ENCODE peak calls at places on chromosomes 4 and X, in seven cellular contexts. One of them, this sample, is unnamed.

GRCh38 chr4:2264481-2265041 is 2.7 kb upstream of the MXD4 start:
- DNase-seq in cardiac muscle cell: no peak
- DNase-seq in left lung: no peak
- DNase-seq in psoas muscle: peak; percentile 56
- DNase-seq in bronchial epithelial cell: no peak
- DNase-seq in PC-3: no peak
- DNase-seq in fibroblast of lung: no peak
- DNase-seq in this sample: no peak

GRCh38 chr4:145301386-145302080 is 121.1 kb upstream of the OTUD4 start:
- DNase-seq in fibroblast of lung: no peak
- DNase-seq in PC-3: peak; percentile 74
- DNase-seq in bronchial epithelial cell: peak; percentile 83
- DNase-seq in psoas muscle: no peak
- DNase-seq in left lung: no peak
- DNase-seq in cardiac muscle cell: no peak
- DNase-seq in this sample: no peak

GRCh38 chrX:31199051-31199769 is 127.4 kb upstream of the FTHL17 start:
- DNase-seq in cardiac muscle cell: no peak
- DNase-seq in PC-3: no peak
- DNase-seq in fibroblast of lung: peak; percentile 13
- DNase-seq in left lung: no peak
- DNase-seq in psoas muscle: no peak
- DNase-seq in bronchial epithelial cell: no peak
- DNase-seq in this sample: no peak

GRCh38 chr4:169909897-169910296 is 116.3 kb downstream of the MFAP3L start:
- DNase-seq in cardiac muscle cell: no peak
- DNase-seq in fibroblast of lung: no peak
- DNase-seq in bronchial epithelial cell: no peak
- DNase-seq in left lung: no peak
- DNase-seq in psoas muscle: no peak
- DNase-seq in PC-3: no peak
- DNase-seq in this sample: no peak

GRCh38 chrX:123869488-123869887 is 9.6 kb downstream of the XIAP start:
- DNase-seq in cardiac muscle cell: no peak
- DNase-seq in PC-3: peak; percentile 54
- DNase-seq in psoas muscle: no peak
- DNase-seq in bronchial epithelial cell: peak; percentile 48
- DNase-seq in left lung: no peak
- DNase-seq in fibroblast of lung: peak; percentile 44
- DNase-seq in this sample: no peak

GRCh38 chr4:119671205-119671604 is 42.6 kb upstream of the PDE5A start:
- DNase-seq in fibroblast of lung: no peak
- DNase-seq in cardiac muscle cell: no peak
- DNase-seq in bronchial epithelial cell: no peak
- DNase-seq in left lung: no peak
- DNase-seq in PC-3: no peak
- DNase-seq in psoas muscle: no peak
- DNase-seq in this sample: no peak

GRCh38 chrX:1912193-1912592 is 297.3 kb downstream of the ASMT start:
- DNase-seq in bronchial epithelial cell: no peak
- DNase-seq in PC-3: no peak
- DNase-seq in cardiac muscle cell: no peak
- DNase-seq in fibroblast of lung: no peak
- DNase-seq in psoas muscle: no peak
- DNase-seq in left lung: no peak
- DNase-seq in this sample: no peak

GRCh38 chrX:40057405-40057804 is 40.4 kb downstream of the BCOR start:
- DNase-seq in cardiac muscle cell: no peak
- DNase-seq in PC-3: no peak
- DNase-seq in bronchial epithelial cell: no peak
- DNase-seq in left lung: no peak
- DNase-seq in fibroblast of lung: no peak
- DNase-seq in psoas muscle: no peak
- DNase-seq in this sample: no peak

GRCh38 chr4:11748169-11748872 is 319.6 kb upstream of the HS3ST1 start:
- DNase-seq in PC-3: peak; percentile 76
- DNase-seq in fibroblast of lung: peak; percentile 94
- DNase-seq in psoas muscle: no peak
- DNase-seq in left lung: no peak
- DNase-seq in bronchial epithelial cell: peak; percentile 80
- DNase-seq in cardiac muscle cell: no peak
- DNase-seq in this sample: no peak

GRCh38 chr4:112889199-112889598 is 160.3 kb upstream of the ANK2 start:
- DNase-seq in left lung: no peak
- DNase-seq in fibroblast of lung: no peak
- DNase-seq in bronchial epithelial cell: no peak
- DNase-seq in cardiac muscle cell: no peak
- DNase-seq in psoas muscle: no peak
- DNase-seq in PC-3: no peak
- DNase-seq in this sample: no peak

GRCh38 chr4:69749771-69750170 is 10.6 kb downstream of the SULT1B1 start:
- DNase-seq in bronchial epithelial cell: peak; percentile 75
- DNase-seq in left lung: no peak
- DNase-seq in PC-3: peak; percentile 58
- DNase-seq in fibroblast of lung: peak; percentile 43
- DNase-seq in psoas muscle: no peak
- DNase-seq in cardiac muscle cell: no peak
- DNase-seq in this sample: no peak

GRCh38 chr4:85955614-85956295 is 404.1 kb downstream of the MAPK10 start:
- DNase-seq in bronchial epithelial cell: no peak
- DNase-seq in PC-3: peak; percentile 44
- DNase-seq in cardiac muscle cell: no peak
- DNase-seq in left lung: no peak
- DNase-seq in fibroblast of lung: no peak
- DNase-seq in psoas muscle: no peak
- DNase-seq in this sample: no peak

GRCh38 chr4:77927991-77928925 is 65.6 kb downstream of the MRPL1 start:
- DNase-seq in fibroblast of lung: peak; percentile 76
- DNase-seq in left lung: no peak
- DNase-seq in bronchial epithelial cell: peak; percentile 96
- DNase-seq in cardiac muscle cell: no peak
- DNase-seq in PC-3: peak; percentile 32
- DNase-seq in psoas muscle: no peak
- DNase-seq in this sample: no peak

GRCh38 chr4:84501197-84501492 is 2.1 kb upstream of the NKX6-1 start:
- DNase-seq in left lung: no peak
- DNase-seq in psoas muscle: no peak
- DNase-seq in bronchial epithelial cell: no peak
- DNase-seq in fibroblast of lung: no peak
- DNase-seq in cardiac muscle cell: no peak
- DNase-seq in PC-3: no peak
- DNase-seq in this sample: no peak

GRCh38 chr4:84497835-84498202 is 1.3 kb downstream of the NKX6-1 start:
- DNase-seq in bronchial epithelial cell: no peak
- DNase-seq in PC-3: no peak
- DNase-seq in cardiac muscle cell: no peak
- DNase-seq in fibroblast of lung: no peak
- DNase-seq in psoas muscle: no peak
- DNase-seq in left lung: no peak
- DNase-seq in this sample: no peak

GRCh38 chr4:84498203-84499026 is 677 bp downstream of the NKX6-1 start:
- DNase-seq in psoas muscle: no peak
- DNase-seq in bronchial epithelial cell: no peak
- DNase-seq in PC-3: peak; percentile 36
- DNase-seq in cardiac muscle cell: peak; percentile 49
- DNase-seq in fibroblast of lung: peak; percentile 32
- DNase-seq in left lung: no peak
- DNase-seq in this sample: no peak

GRCh38 chr4:84500386-84501196 is 1.5 kb upstream of the NKX6-1 start:
- DNase-seq in psoas muscle: no peak
- DNase-seq in PC-3: no peak
- DNase-seq in fibroblast of lung: no peak
- DNase-seq in left lung: no peak
- DNase-seq in bronchial epithelial cell: no peak
- DNase-seq in cardiac muscle cell: no peak
- DNase-seq in this sample: no peak

DNA sequence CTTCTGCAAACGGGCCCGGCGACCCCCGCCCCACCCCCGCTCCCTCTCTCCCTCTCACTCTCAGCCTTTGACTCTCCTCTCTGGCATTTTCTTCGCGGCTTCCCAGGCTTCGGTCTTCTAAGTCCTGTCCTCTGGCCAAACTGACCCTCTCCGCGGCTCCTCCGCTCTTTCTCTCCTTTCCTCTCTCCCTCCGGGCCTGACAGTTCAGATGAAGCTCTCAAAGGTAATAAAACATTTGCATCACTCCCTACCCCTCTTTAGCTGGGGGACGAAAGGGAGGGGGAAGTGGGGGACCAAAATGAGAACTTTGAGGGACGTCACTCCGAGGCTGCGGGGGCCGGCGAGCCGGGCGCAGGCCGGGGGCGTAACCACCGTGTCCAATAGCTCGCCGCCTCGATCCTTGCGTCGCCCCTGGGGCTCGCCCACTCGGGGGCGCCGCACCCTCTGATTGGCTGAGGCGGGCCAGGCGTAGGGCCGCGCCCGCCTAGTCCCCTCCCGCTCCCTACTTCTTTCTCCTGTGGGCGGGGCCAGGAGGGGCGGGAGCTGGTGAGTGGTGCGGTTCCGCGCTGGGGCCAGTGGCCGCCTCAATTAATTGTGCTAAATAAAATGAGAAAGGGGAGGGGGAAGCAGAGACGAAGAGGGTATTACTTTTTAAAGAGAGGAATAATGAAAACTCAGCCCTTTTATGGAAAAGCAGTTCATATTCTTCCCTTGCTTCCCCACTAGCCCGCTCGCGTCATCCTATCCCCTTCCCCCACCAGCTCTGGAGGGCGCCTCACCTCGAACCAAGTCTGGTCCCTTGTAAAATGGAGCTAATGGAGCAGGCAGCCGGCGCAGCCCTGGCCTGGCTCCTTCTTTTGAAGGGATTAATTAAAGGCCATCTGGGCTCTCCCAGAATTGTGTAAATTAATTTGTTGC is at the start of gene NKX6-1:
- DNase-seq in bronchial epithelial cell: peak; percentile 15
- DNase-seq in left lung: no peak
- DNase-seq in fibroblast of lung: peak; percentile 55
- DNase-seq in cardiac muscle cell: peak; percentile 92
- DNase-seq in PC-3: peak; percentile 91
- DNase-seq in psoas muscle: peak; percentile 73
- DNase-seq in this sample: peak; percentile 85
- H3K27me3 ChIP-seq in bronchial epithelial cell: peaks cover 79% of the 10 kb centered on the region
- H3K27me3 ChIP-seq in left lung: peaks cover 100% of the 10 kb centered on the region
- H3K27me3 ChIP-seq in fibroblast of lung: peaks cover 63% of the 10 kb centered on the region
- H3K27me3 ChIP-seq in cardiac muscle cell: peaks cover 100% of the 10 kb centered on the region
- H3K27me3 ChIP-seq in PC-3: no peaks in the 10 kb centered on the region
- H3K27me3 ChIP-seq in psoas muscle: peaks cover 4% of the 10 kb centered on the region
- H3K27me3 ChIP-seq in this sample: peaks cover 2% of the 10 kb centered on the region

GRCh38 chrX:66632986-66633385 is 5.9 kb downstream of the EDA2R start:
- DNase-seq in cardiac muscle cell: no peak
- DNase-seq in PC-3: no peak
- DNase-seq in left lung: no peak
- DNase-seq in fibroblast of lung: peak; percentile 18
- DNase-seq in bronchial epithelial cell: peak; percentile 35
- DNase-seq in psoas muscle: no peak
- DNase-seq in this sample: no peak

GRCh38 chrX:66635360-66635759 is 3.5 kb downstream of the EDA2R start:
- DNase-seq in fibroblast of lung: peak; percentile 45
- DNase-seq in psoas muscle: no peak
- DNase-seq in left lung: no peak
- DNase-seq in cardiac muscle cell: no peak
- DNase-seq in bronchial epithelial cell: peak; percentile 72
- DNase-seq in PC-3: no peak
- DNase-seq in this sample: no peak

GRCh38 chrX:66633541-66633940 is 5.3 kb downstream of the EDA2R start:
- DNase-seq in bronchial epithelial cell: peak; percentile 78
- DNase-seq in psoas muscle: no peak
- DNase-seq in PC-3: no peak
- DNase-seq in fibroblast of lung: peak; percentile 51
- DNase-seq in left lung: no peak
- DNase-seq in cardiac muscle cell: no peak
- DNase-seq in this sample: no peak

GRCh38 chrX:66634272-66634671 is 4.6 kb downstream of the EDA2R start:
- DNase-seq in psoas muscle: no peak
- DNase-seq in fibroblast of lung: no peak
- DNase-seq in PC-3: no peak
- DNase-seq in left lung: no peak
- DNase-seq in cardiac muscle cell: no peak
- DNase-seq in bronchial epithelial cell: no peak
- DNase-seq in this sample: no peak

DNA sequence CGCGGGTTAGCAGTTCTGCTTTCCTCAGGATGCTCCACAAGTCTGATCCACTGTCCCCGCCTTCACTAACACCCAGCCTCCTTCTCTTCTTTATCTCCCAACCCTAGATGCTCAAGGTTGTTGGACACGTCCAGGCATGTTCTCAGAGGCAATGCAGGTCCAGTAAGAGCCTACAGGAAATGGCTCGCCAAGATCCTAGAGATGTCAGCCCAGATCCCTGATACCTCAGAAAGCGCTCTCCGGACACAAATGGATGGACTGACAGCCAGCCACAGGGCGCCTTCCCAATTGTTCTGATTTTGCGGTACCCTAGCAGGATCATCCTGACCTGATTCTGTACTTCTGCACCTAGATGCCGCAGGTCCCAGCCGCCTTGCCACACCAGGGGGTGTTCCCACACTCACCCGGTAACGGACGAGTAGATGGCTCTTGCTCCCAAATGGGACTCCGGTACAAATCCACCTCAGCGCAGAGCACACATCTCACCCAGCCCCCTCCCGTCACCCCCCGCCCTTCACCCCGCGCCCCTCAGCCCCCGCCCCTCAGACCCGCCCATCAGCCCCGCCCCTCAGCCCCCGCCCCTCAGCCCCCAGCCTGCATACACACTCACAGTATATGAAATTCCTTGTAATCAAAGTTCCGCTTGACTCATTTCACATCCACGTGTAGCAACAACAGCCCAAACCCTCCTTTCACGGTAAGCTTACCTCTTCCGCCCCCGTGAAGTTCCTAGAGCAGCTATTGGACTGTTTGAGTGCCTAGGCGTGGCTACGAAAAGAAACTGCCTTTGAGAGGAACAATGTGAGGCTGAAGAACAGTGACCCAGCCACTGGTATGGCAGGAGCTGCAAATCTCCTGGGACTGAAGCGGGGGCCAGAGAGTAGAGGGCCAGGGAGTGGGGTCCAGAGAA is at the start of gene EDA2R:
- DNase-seq in cardiac muscle cell: peak; percentile 74
- DNase-seq in PC-3: no peak
- DNase-seq in bronchial epithelial cell: peak; percentile 88
- DNase-seq in left lung: peak; percentile 42
- DNase-seq in psoas muscle: no peak
- DNase-seq in fibroblast of lung: peak; percentile 48
- DNase-seq in this sample: peak; percentile 57
- H3K4me3 ChIP-seq in cardiac muscle cell: peak within 1 kb of the TSS; percentile 39
- H3K4me3 ChIP-seq in PC-3: no peak within 1 kb of the TSS
- H3K4me3 ChIP-seq in bronchial epithelial cell: peak within 1 kb of the TSS; percentile 45
- H3K4me3 ChIP-seq in left lung: peak within 1 kb of the TSS; percentile 15
- H3K4me3 ChIP-seq in psoas muscle: peak within 1 kb of the TSS; percentile 39
- H3K4me3 ChIP-seq in fibroblast of lung: peak within 1 kb of the TSS; percentile 64
- H3K4me3 ChIP-seq in this sample: peak within 1 kb of the TSS; percentile 31

GRCh38 chrX:146448791-146449190 is 360.8 kb upstream of the CXorf51B start:
- DNase-seq in fibroblast of lung: no peak
- DNase-seq in bronchial epithelial cell: no peak
- DNase-seq in left lung: no peak
- DNase-seq in cardiac muscle cell: no peak
- DNase-seq in PC-3: no peak
- DNase-seq in psoas muscle: no peak
- DNase-seq in this sample: no peak
- H3K27me3 ChIP-seq in fibroblast of lung: no peaks in the 10 kb centered on the region
- H3K27me3 ChIP-seq in bronchial epithelial cell: no peaks in the 10 kb centered on the region
- H3K27me3 ChIP-seq in left lung: no peaks in the 10 kb centered on the region
- H3K27me3 ChIP-seq in cardiac muscle cell: no peaks in the 10 kb centered on the region
- H3K27me3 ChIP-seq in PC-3: no peaks in the 10 kb centered on the region
- H3K27me3 ChIP-seq in psoas muscle: no peaks in the 10 kb centered on the region
- H3K27me3 ChIP-seq in this sample: no peaks in the 10 kb centered on the region

GRCh38 chrX:24113161-24113560 is 36.4 kb upstream of the ZFX start:
- DNase-seq in fibroblast of lung: peak; percentile 51
- DNase-seq in PC-3: peak; percentile 12
- DNase-seq in psoas muscle: no peak
- DNase-seq in bronchial epithelial cell: no peak
- DNase-seq in left lung: no peak
- DNase-seq in cardiac muscle cell: no peak
- DNase-seq in this sample: no peak

GRCh38 chrX:24117288-24117687 is 32.2 kb upstream of the ZFX start:
- DNase-seq in cardiac muscle cell: no peak
- DNase-seq in PC-3: peak; percentile 62
- DNase-seq in left lung: no peak
- DNase-seq in fibroblast of lung: peak; percentile 82
- DNase-seq in psoas muscle: no peak
- DNase-seq in bronchial epithelial cell: peak; percentile 31
- DNase-seq in this sample: peak; percentile 41
- H3K4me3 ChIP-seq in cardiac muscle cell: no peak overlapping the region
- H3K4me3 ChIP-seq in PC-3: peak overlapping the region; percentile 19
- H3K4me3 ChIP-seq in left lung: no peak overlapping the region
- H3K4me3 ChIP-seq in fibroblast of lung: no peak overlapping the region
- H3K4me3 ChIP-seq in psoas muscle: peak overlapping the region; percentile 29
- H3K4me3 ChIP-seq in bronchial epithelial cell: no peak overlapping the region
- H3K4me3 ChIP-seq in this sample: no peak overlapping the region